ENCODE peak calls at places on chromosomes 7 and 10, in six cellular contexts. One of them, this sample, is unnamed.

GRCh38 chr7:143929224-143929920 is 5.7 kb upstream of the OR2F2 start:
- DNase-seq in PC-3: peak; percentile 8
- DNase-seq in colonic mucosa: no peak
- DNase-seq in CD8-positive, alpha-beta memory T cell: no peak
- DNase-seq in fibroblast of lung: no peak
- DNase-seq in neuronal stem cell: no peak
- DNase-seq in this sample: no peak

GRCh38 chr10:47358457-47358856 is 10.3 kb downstream of the RBP3 start:
- DNase-seq in fibroblast of lung: no peak
- DNase-seq in colonic mucosa: no peak
- DNase-seq in neuronal stem cell: no peak
- DNase-seq in CD8-positive, alpha-beta memory T cell: no peak
- DNase-seq in PC-3: no peak
- DNase-seq in this sample: no peak

GRCh38 chr7:1418505-1419309 is 40.6 kb downstream of the MICALL2 start:
- DNase-seq in fibroblast of lung: peak; percentile 21
- DNase-seq in neuronal stem cell: peak; percentile 30
- DNase-seq in colonic mucosa: no peak
- DNase-seq in PC-3: peak; percentile 24
- DNase-seq in CD8-positive, alpha-beta memory T cell: no peak
- DNase-seq in this sample: no peak

GRCh38 chr10:120460776-120461175 is 3.7 kb downstream of the PLPP4 start:
- DNase-seq in PC-3: peak; percentile 90
- DNase-seq in CD8-positive, alpha-beta memory T cell: no peak
- DNase-seq in colonic mucosa: no peak
- DNase-seq in neuronal stem cell: no peak
- DNase-seq in fibroblast of lung: no peak
- DNase-seq in this sample: no peak

GRCh38 chr10:120691623-120692022 is 159.5 kb upstream of the WDR11 start:
- DNase-seq in CD8-positive, alpha-beta memory T cell: no peak
- DNase-seq in colonic mucosa: no peak
- DNase-seq in neuronal stem cell: no peak
- DNase-seq in fibroblast of lung: no peak
- DNase-seq in PC-3: no peak
- DNase-seq in this sample: no peak

GRCh38 chr7:24381919-24382505 is 98.0 kb downstream of the NPY start:
- DNase-seq in CD8-positive, alpha-beta memory T cell: no peak
- DNase-seq in colonic mucosa: no peak
- DNase-seq in PC-3: peak; percentile 47
- DNase-seq in neuronal stem cell: no peak
- DNase-seq in fibroblast of lung: peak; percentile 27
- DNase-seq in this sample: no peak

GRCh38 chr10:133105686-133106390 is 18.1 kb downstream of the ADGRA1 start:
- DNase-seq in CD8-positive, alpha-beta memory T cell: no peak
- DNase-seq in fibroblast of lung: no peak
- DNase-seq in PC-3: no peak
- DNase-seq in neuronal stem cell: no peak
- DNase-seq in colonic mucosa: no peak
- DNase-seq in this sample: no peak

GRCh38 chr7:139777948-139778841 is at the start of gene HIPK2:
- DNase-seq in fibroblast of lung: peak; percentile 81
- DNase-seq in neuronal stem cell: peak; percentile 80
- DNase-seq in colonic mucosa: peak; percentile 77
- DNase-seq in CD8-positive, alpha-beta memory T cell: peak; percentile 79
- DNase-seq in PC-3: peak; percentile 81
- DNase-seq in this sample: peak; percentile 90

GRCh38 chr7:128759274-128759673 is 16.3 kb downstream of the OPN1SW start:
- DNase-seq in CD8-positive, alpha-beta memory T cell: no peak
- DNase-seq in PC-3: no peak
- DNase-seq in neuronal stem cell: no peak
- DNase-seq in colonic mucosa: no peak
- DNase-seq in fibroblast of lung: no peak
- DNase-seq in this sample: no peak

GRCh38 chr7:128755075-128755474 is 15.9 kb downstream of the CALU start:
- DNase-seq in PC-3: no peak
- DNase-seq in CD8-positive, alpha-beta memory T cell: no peak
- DNase-seq in fibroblast of lung: no peak
- DNase-seq in neuronal stem cell: no peak
- DNase-seq in colonic mucosa: no peak
- DNase-seq in this sample: no peak

GRCh38 chr7:128758553-128758952 is 17.0 kb downstream of the OPN1SW start:
- DNase-seq in neuronal stem cell: no peak
- DNase-seq in fibroblast of lung: no peak
- DNase-seq in PC-3: no peak
- DNase-seq in CD8-positive, alpha-beta memory T cell: no peak
- DNase-seq in colonic mucosa: no peak
- DNase-seq in this sample: no peak

GRCh38 chr7:128757203-128757602 is 18.0 kb downstream of the CALU start:
- DNase-seq in colonic mucosa: no peak
- DNase-seq in CD8-positive, alpha-beta memory T cell: no peak
- DNase-seq in fibroblast of lung: no peak
- DNase-seq in PC-3: no peak
- DNase-seq in neuronal stem cell: no peak
- DNase-seq in this sample: no peak

DNA sequence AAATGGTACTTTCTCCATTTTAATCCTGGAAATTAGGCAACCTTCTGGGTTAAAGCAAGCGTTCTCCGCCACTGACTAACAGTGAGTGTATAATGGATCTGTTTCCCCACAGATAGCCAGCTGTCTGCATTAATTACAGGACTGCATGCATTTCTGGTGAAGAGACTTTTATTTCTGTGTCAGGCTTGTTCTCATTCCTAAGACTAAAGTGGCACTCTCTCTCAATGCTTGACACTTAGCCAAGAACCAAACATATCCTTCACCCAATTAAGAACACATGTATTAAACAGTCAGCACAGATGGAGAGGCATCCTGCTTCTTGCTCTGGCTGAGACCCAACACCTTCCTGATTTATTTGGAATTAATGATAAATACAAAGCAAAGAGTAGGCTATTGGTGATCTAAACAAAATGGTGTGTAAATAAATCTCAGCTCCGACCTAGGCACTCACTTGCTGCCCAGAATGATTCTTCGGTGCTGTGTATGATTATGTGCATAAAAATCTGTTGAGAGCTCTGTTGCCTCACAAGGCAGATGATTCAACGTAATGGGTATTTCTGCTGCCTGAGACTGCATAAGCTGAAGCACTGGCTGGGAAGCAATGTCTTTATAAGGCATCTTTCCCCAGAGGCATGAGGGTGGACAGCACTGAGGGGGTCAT is 16.8 kb downstream of the CALU start:
- DNase-seq in neuronal stem cell: no peak
- DNase-seq in CD8-positive, alpha-beta memory T cell: no peak
- DNase-seq in fibroblast of lung: peak; percentile 92
- DNase-seq in colonic mucosa: no peak
- DNase-seq in PC-3: no peak
- DNase-seq in this sample: no peak
- H3K4me1 ChIP-seq in neuronal stem cell: no peaks in the 10 kb centered on the region
- H3K4me1 ChIP-seq in CD8-positive, alpha-beta memory T cell: no peaks in the 10 kb centered on the region
- H3K4me1 ChIP-seq in fibroblast of lung: peaks cover 10% of the 10 kb centered on the region
- H3K4me1 ChIP-seq in colonic mucosa: no peaks in the 10 kb centered on the region
- H3K4me1 ChIP-seq in PC-3: no peaks in the 10 kb centered on the region
- H3K4me1 ChIP-seq in this sample: peaks cover 6% of the 10 kb centered on the region

GRCh38 chr7:50307368-50308012 is 3.0 kb downstream of the IKZF1 start:
- DNase-seq in fibroblast of lung: no peak
- DNase-seq in CD8-positive, alpha-beta memory T cell: peak; percentile 81
- DNase-seq in colonic mucosa: no peak
- DNase-seq in neuronal stem cell: no peak
- DNase-seq in PC-3: no peak
- DNase-seq in this sample: no peak

GRCh38 chr7:50304911-50305621 is 550 bp downstream of the IKZF1 start:
- DNase-seq in colonic mucosa: no peak
- DNase-seq in CD8-positive, alpha-beta memory T cell: peak; percentile 82
- DNase-seq in PC-3: no peak
- DNase-seq in fibroblast of lung: no peak
- DNase-seq in neuronal stem cell: no peak
- DNase-seq in this sample: no peak

GRCh38 chr7:50308301-50309129 is 4.0 kb downstream of the IKZF1 start:
- DNase-seq in CD8-positive, alpha-beta memory T cell: no peak
- DNase-seq in colonic mucosa: no peak
- DNase-seq in PC-3: no peak
- DNase-seq in fibroblast of lung: no peak
- DNase-seq in neuronal stem cell: no peak
- DNase-seq in this sample: no peak

GRCh38 chr7:50305697-50306300 is 1.3 kb downstream of the IKZF1 start:
- DNase-seq in fibroblast of lung: no peak
- DNase-seq in colonic mucosa: no peak
- DNase-seq in CD8-positive, alpha-beta memory T cell: no peak
- DNase-seq in PC-3: no peak
- DNase-seq in neuronal stem cell: no peak
- DNase-seq in this sample: no peak

DNA sequence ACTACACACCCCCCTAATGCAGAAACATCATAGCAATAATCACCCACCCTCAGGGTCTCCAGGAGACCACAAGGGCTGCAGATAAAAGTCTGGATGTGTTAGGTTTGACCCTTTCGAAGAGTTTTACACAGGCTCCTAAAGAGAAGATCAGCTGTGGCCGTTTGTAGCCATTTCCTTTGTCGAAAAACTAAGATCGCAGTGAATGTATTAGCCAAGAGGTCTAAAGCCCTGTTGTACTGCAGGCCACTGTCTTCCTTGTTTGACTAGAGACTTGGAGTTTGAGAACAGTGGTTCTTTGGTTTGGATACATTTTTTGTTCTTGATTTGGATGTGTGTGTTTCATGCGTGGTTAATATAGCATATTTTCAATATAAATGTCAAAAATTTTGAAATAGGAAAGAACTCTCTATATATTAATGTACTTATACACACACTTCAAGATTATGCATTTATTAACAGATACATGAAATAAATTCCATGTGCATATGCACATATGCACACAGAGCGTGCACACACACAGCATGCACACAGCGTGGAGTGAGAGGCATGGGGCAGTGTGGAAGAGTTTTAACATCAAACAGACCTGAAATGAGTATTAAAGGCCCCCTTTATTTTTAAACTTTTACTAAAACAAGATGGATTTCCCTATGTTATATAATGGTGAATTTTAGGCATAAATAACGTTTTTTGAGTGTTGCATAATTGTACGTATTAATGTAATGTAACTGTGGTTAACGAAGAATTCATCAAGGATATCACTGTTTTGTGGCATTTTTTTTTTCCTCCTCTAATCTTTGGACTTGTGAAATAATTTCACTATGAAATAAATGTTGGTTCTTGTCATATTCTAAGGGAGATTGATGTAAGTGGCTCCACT is 2.2 kb downstream of the IKZF1 start:
- DNase-seq in neuronal stem cell: no peak
- DNase-seq in colonic mucosa: no peak
- DNase-seq in PC-3: no peak
- DNase-seq in CD8-positive, alpha-beta memory T cell: no peak
- DNase-seq in fibroblast of lung: no peak
- DNase-seq in this sample: no peak
- H3K4me1 ChIP-seq in neuronal stem cell: peaks cover 6% of the 10 kb centered on the region
- H3K4me1 ChIP-seq in colonic mucosa: no peaks in the 10 kb centered on the region
- H3K4me1 ChIP-seq in PC-3: no peaks in the 10 kb centered on the region
- H3K4me1 ChIP-seq in CD8-positive, alpha-beta memory T cell: peaks cover 56% of the 10 kb centered on the region
- H3K4me1 ChIP-seq in fibroblast of lung: no peaks in the 10 kb centered on the region
- H3K4me1 ChIP-seq in this sample: no peaks in the 10 kb centered on the region

GRCh38 chr10:102648889-102649752 is 4.8 kb downstream of the TRIM8 start:
- DNase-seq in fibroblast of lung: peak; percentile 46
- DNase-seq in PC-3: no peak
- DNase-seq in colonic mucosa: no peak
- DNase-seq in CD8-positive, alpha-beta memory T cell: peak; percentile 64
- DNase-seq in neuronal stem cell: peak; percentile 75
- DNase-seq in this sample: no peak

GRCh38 chr10:102649770-102650654 is 5.7 kb downstream of the TRIM8 start:
- DNase-seq in neuronal stem cell: no peak
- DNase-seq in fibroblast of lung: no peak
- DNase-seq in PC-3: no peak
- DNase-seq in colonic mucosa: no peak
- DNase-seq in CD8-positive, alpha-beta memory T cell: no peak
- DNase-seq in this sample: no peak

GRCh38 chr10:102652170-102652926 is 8.1 kb downstream of the TRIM8 start:
- DNase-seq in CD8-positive, alpha-beta memory T cell: no peak
- DNase-seq in colonic mucosa: no peak
- DNase-seq in fibroblast of lung: no peak
- DNase-seq in PC-3: no peak
- DNase-seq in neuronal stem cell: no peak
- DNase-seq in this sample: no peak

GRCh38 chr10:102651455-102652169 is 7.3 kb downstream of the TRIM8 start:
- DNase-seq in neuronal stem cell: no peak
- DNase-seq in CD8-positive, alpha-beta memory T cell: no peak
- DNase-seq in fibroblast of lung: no peak
- DNase-seq in colonic mucosa: no peak
- DNase-seq in PC-3: no peak
- DNase-seq in this sample: no peak

DNA sequence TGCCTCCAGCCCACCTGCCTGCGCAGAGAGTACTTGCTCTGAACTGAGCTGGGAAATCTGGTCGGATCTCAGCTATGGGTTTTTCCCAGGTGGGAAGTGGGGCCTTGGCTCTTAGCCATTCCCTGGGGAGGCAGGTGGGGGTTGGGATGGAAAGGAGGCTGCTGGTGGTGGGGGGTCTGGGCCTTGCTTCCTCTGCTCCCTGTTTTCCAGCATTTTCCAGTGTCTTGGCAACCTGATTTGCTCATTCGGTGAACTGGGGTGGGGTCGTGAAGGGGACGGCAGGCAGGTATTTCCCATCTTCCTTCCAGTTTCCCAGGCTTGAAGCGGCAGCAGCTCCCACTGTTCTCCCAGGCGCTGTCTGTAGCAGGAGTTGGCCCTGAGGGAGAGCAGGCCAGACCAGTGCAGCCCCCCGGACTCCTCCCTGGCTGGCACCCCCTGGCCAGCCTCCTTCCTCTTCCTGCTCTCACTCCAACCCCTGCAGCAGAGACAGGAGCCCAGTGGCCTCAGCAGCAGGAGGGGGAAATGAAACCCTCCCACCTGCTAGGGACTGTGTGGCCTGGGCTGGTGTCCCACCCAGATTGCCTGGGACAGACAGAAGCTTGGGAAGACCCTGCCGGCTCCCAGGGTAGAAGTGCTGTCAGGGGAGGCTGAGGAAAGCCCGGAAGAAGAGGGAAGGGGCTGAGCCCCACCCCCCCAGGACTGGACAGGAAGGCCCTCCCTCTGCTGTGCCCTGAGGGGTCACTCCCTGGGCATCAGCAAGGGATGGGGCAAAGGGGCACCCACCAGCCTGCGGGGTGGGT is 6.6 kb downstream of the TRIM8 start:
- DNase-seq in fibroblast of lung: no peak
- DNase-seq in CD8-positive, alpha-beta memory T cell: no peak
- DNase-seq in neuronal stem cell: no peak
- DNase-seq in colonic mucosa: no peak
- DNase-seq in PC-3: no peak
- DNase-seq in this sample: no peak
- H3K4me1 ChIP-seq in fibroblast of lung: peaks cover 32% of the 10 kb centered on the region
- H3K4me1 ChIP-seq in CD8-positive, alpha-beta memory T cell: peaks cover 76% of the 10 kb centered on the region
- H3K4me1 ChIP-seq in neuronal stem cell: peaks cover 58% of the 10 kb centered on the region
- H3K4me1 ChIP-seq in colonic mucosa: peaks cover 35% of the 10 kb centered on the region
- H3K4me1 ChIP-seq in PC-3: peaks cover 7% of the 10 kb centered on the region
- H3K4me1 ChIP-seq in this sample: peaks cover 34% of the 10 kb centered on the region

GRCh38 chr7:157274991-157275427 is 61.8 kb upstream of the DNAJB6 start:
- DNase-seq in CD8-positive, alpha-beta memory T cell: no peak
- DNase-seq in PC-3: no peak
- DNase-seq in fibroblast of lung: no peak
- DNase-seq in colonic mucosa: no peak
- DNase-seq in neuronal stem cell: no peak
- DNase-seq in this sample: no peak

GRCh38 chr7:157271315-157271990 is 65.4 kb upstream of the DNAJB6 start:
- DNase-seq in fibroblast of lung: peak; percentile 19
- DNase-seq in CD8-positive, alpha-beta memory T cell: no peak
- DNase-seq in neuronal stem cell: no peak
- DNase-seq in colonic mucosa: no peak
- DNase-seq in PC-3: no peak
- DNase-seq in this sample: no peak

GRCh38 chr7:157271991-157272324 is 64.8 kb upstream of the DNAJB6 start:
- DNase-seq in CD8-positive, alpha-beta memory T cell: no peak
- DNase-seq in fibroblast of lung: peak; percentile 99
- DNase-seq in colonic mucosa: no peak
- DNase-seq in PC-3: peak; percentile 58
- DNase-seq in neuronal stem cell: no peak
- DNase-seq in this sample: peak; percentile 81

GRCh38 chr7:157272351-157273207 is 64.2 kb upstream of the DNAJB6 start:
- DNase-seq in fibroblast of lung: no peak
- DNase-seq in CD8-positive, alpha-beta memory T cell: no peak
- DNase-seq in neuronal stem cell: no peak
- DNase-seq in PC-3: no peak
- DNase-seq in colonic mucosa: no peak
- DNase-seq in this sample: no peak

GRCh38 chr7:157273208-157274202 is 63.3 kb upstream of the DNAJB6 start:
- DNase-seq in CD8-positive, alpha-beta memory T cell: peak; percentile 65
- DNase-seq in neuronal stem cell: peak; percentile 67
- DNase-seq in colonic mucosa: peak; percentile 63
- DNase-seq in fibroblast of lung: peak; percentile 71
- DNase-seq in PC-3: peak; percentile 82
- DNase-seq in this sample: no peak
- H3K4me1 ChIP-seq in CD8-positive, alpha-beta memory T cell: peaks cover 12% of the 10 kb centered on the region
- H3K4me1 ChIP-seq in neuronal stem cell: no peaks in the 10 kb centered on the region
- H3K4me1 ChIP-seq in colonic mucosa: peaks cover 10% of the 10 kb centered on the region
- H3K4me1 ChIP-seq in fibroblast of lung: peaks cover 9% of the 10 kb centered on the region
- H3K4me1 ChIP-seq in PC-3: peaks cover 27% of the 10 kb centered on the region
- H3K4me1 ChIP-seq in this sample: peaks cover 21% of the 10 kb centered on the region

This sample was measured in ascending aorta.